ENCODE peak calls at places on chromosomes 5 and 9, in ten cellular contexts. E is body of pancreas, B is prostate gland, S is transverse colon, Z is esophagus squamous epithelium, R is uterus, Q is breast epithelium, U is heart left ventricle, Y is K562, L is HepG2. H is an unnamed sample.

GRCh38 chr5:511476-511875 is 12.8 kb downstream of the SLC9A3 start:
- DNase-seq in Y (no peak), L (no peak), Q (no peak), U (no peak), B (no peak), S (no peak), E (no peak), R (no peak), Z (no peak), H (no peak)

GRCh38 chr9:136587944-136588662 is 42.3 kb upstream of the NOTCH1 start:
- DNase-seq in L (no peak), S (no peak), Z (no peak), B (no peak), Y (peak; percentile 75), E (no peak), U (no peak), R (no peak), Q (no peak), H (no peak)

GRCh38 chr5:52798952-52799351 is 11.2 kb downstream of the ITGA1 start:
- DNase-seq in R (no peak), S (no peak), U (no peak), E (no peak), L (no peak), Y (no peak), Z (no peak), Q (no peak), B (no peak), H (no peak)

GRCh38 chr5:77995793-77996409 is 219.8 kb upstream of the TBCA start:
- DNase-seq in U (no peak), Q (no peak), E (no peak), Z (no peak), Y (no peak), B (no peak), L (no peak), R (peak; percentile 28), S (no peak), H (no peak)

GRCh38 chr5:56366986-56367385 is 133.9 kb upstream of the ANKRD55 start:
- DNase-seq in Y (no peak), Z (no peak), L (no peak), B (no peak), S (no peak), E (no peak), R (no peak), U (no peak), Q (no peak), H (no peak)

GRCh38 chr9:18684608-18685317 is 210.8 kb downstream of the ADAMTSL1 start:
- DNase-seq in Z (no peak), L (no peak), B (no peak), Y (no peak), Q (no peak), R (no peak), U (no peak), E (no peak), S (no peak), H (no peak)

GRCh38 chr5:142661143-142661542 is 24.7 kb downstream of the FGF1 start:
- DNase-seq in S (no peak), Q (no peak), Z (no peak), U (no peak), R (no peak), L (no peak), E (no peak), Y (no peak), B (no peak), H (no peak)

GRCh38 chr9:114894801-114895433 is 35.5 kb downstream of the TNFSF8 start:
- DNase-seq in L (peak; percentile 23), S (no peak), B (no peak), U (no peak), Y (no peak), Z (no peak), E (no peak), Q (no peak), R (no peak), H (no peak)

DNA sequence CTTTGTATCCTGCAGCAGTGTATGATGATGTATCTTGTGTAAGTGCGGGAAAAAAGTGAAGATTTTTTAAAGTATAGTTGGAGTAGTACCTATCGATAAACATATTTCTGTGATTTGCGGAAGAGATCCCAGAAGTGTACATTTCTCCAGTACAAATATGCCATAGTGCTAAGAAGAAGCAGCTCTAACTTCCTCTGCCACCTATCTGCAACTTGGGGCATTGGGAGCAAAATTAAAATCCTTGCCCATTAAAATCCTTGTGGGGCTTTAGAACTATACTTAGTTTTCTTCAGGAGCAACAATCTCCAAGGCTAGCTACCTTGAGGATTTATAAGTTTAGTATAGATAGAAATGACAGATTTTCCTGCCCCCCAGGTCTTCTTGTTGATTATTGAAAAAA is 123.7 kb downstream of the VCAN start:
- DNase-seq in L (no peak), E (no peak), S (no peak), U (no peak), Z (no peak), Q (no peak), R (no peak), Y (no peak), B (no peak), H (no peak)
- TF ChIP-seq CTCF in L (no peak), E (no peak), S (no peak), U (no peak), Z (no peak), Q (no peak), R (no peak), Y (no peak), B (no peak), H (no peak)

DNA sequence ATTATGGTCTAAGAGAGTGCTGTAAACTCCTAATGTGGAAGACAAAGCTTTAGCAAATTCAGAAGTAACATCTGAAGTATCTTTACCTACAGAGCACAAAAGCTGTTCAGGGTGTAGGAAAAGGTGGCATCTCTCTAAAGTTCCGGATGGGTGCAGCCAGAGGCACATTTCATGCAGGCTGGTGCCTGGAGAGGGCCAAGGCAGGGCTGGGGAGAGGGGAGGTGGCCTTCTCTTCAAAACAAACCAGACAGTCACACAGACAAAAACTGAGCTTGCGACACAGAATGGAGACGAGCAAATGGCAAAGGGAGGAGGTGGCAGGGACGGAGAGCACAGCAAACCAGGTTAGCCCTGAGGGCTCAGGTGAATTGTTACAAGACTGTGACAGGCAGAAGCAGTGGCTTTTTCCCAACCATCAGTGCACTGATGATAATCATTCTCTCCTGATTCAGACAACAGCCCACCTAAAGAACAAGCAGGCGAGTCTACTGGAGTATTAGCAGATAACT is 121.5 kb upstream of the PCA3 start:
- DNase-seq in L (no peak), U (no peak), B (no peak), Z (no peak), R (no peak), Y (no peak), Q (no peak), S (no peak), E (no peak), H (no peak)
- H3K4me1 ChIP-seq in L (no peaks in the 10 kb centered on the region), U (no peaks in the 10 kb centered on the region), B (no peaks in the 10 kb centered on the region), Z (no peaks in the 10 kb centered on the region), R (no peaks in the 10 kb centered on the region), Y (no peaks in the 10 kb centered on the region), Q (no peaks in the 10 kb centered on the region), S (peaks cover 22% of the 10 kb centered on the region), E (no peaks in the 10 kb centered on the region), H (no peaks in the 10 kb centered on the region)

GRCh38 chr5:132733499-132734148 is 3.7 kb downstream of the KIF3A start:
- DNase-seq in L (no peak), E (no peak), Z (no peak), R (no peak), Q (no peak), B (no peak), U (no peak), S (no peak), Y (no peak), H (no peak)

GRCh38 chr5:132739232-132739631 is 1.9 kb upstream of the KIF3A start:
- DNase-seq in Q (no peak), S (no peak), Y (peak; percentile 18), L (no peak), B (no peak), U (no peak), R (no peak), E (no peak), Z (no peak), H (no peak)

GRCh38 chr5:132734687-132735086 is 2.7 kb downstream of the KIF3A start:
- DNase-seq in S (no peak), E (no peak), L (no peak), B (no peak), Z (no peak), Y (no peak), Q (no peak), R (no peak), U (no peak), H (no peak)

GRCh38 chr5:132737982-132738770 is 830 bp upstream of the KIF3A start:
- DNase-seq in E (peak; percentile 19), Y (no peak), Z (no peak), B (no peak), Q (no peak), S (no peak), L (no peak), R (no peak), U (no peak), H (no peak)

DNA sequence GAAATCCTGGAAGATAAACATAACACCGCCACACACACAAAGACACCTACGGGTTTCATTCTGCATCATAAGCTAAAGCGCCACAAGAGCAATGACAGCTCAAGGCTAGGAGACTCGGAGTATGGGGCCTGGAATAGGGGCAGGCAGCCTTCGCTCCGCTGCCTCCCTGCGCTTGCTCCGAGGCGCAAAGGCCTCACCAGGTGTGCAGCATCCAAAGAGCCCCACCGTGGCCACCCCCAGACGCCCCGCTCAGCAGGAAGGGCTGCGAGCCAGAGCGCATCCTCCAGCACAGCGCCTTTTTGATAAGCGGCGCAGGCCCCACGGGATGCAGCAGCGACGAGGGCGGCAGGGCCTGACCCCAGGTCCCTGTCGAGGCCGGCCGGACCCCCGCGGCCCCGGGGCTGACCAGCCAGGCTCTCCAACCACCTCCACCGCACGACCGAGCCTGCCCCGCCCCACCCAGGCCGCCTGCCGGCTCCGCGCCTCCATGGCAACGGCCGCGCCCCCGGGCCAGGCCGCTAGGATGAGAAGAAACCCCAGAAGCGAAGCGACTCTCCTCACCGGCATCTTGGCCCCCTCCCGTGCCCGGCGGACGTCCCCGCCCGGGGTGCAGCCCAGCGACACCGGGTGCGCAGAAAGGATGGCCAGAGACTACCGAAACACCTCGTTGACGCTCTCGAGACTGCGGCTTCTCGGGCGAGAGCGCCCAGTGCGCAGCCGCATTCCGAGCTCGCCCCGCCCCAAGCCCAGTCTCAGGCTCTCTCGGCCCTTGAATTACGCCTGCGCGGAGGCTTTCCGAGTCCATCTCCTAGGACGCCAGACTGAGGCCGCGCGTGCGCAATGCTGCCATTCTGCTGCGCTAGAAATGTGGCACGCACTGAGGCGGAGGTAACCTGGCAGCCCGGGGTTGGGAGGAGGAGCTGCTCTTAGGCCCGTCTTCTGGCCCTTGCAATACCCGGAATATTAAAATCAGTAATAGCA is at the start of gene KIF3A:
- DNase-seq in R (peak; percentile 95), Q (peak; percentile 88), Y (peak; percentile 99), B (peak; percentile 90), U (peak; percentile 98), S (peak; percentile 98), L (peak; percentile 95), E (peak; percentile 99), Z (peak; percentile 70), H (peak; percentile 93)
- TF ChIP-seq POLR2A in R (peak; percentile 45), Q (no peak), Y (peak; percentile 52), B (peak; percentile 31), U (peak; percentile 63), S (peak; percentile 38), L (peak; percentile 55), E (no peak), Z (no peak), H (no peak)

GRCh38 chr9:105632807-105633206 is 29.4 kb upstream of the TAL2 start:
- DNase-seq in L (no peak), Q (no peak), U (no peak), Z (no peak), S (no peak), B (no peak), Y (no peak), E (no peak), R (no peak), H (no peak)

GRCh38 chr9:105637787-105638395 is 24.4 kb upstream of the TAL2 start:
- DNase-seq in B (no peak), Z (no peak), U (no peak), S (no peak), R (no peak), Y (peak; percentile 37), L (no peak), E (no peak), Q (no peak), H (no peak)

GRCh38 chr9:105636331-105636730 is 25.9 kb upstream of the TAL2 start:
- DNase-seq in Y (no peak), Q (no peak), B (no peak), L (no peak), R (no peak), S (no peak), E (no peak), U (no peak), Z (no peak), H (no peak)

DNA sequence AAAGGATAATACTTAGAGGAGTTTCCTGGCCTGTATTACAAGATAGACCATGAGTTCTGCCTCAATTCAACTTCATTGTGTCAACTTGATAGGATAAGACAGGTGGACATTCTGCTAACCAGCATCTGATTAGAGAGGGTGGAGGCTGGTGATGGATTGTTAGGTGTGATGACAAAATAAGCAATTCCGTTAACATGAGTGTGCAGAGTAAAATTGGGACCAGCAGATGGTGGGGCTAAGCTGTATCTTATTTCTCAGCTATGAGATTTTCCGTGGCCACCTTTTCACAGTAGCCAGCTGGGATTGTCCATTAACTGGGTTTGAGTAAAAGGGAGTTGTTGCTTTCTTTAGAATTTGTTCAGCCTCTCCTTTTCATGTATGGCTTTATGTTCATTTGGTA is 28.9 kb upstream of the TAL2 start:
- DNase-seq in Y (no peak), R (no peak), S (no peak), B (no peak), E (no peak), Q (no peak), Z (no peak), U (no peak), L (no peak), H (no peak)
- TF ChIP-seq CTCF in Y (no peak), R (no peak), S (no peak), B (no peak), E (no peak), Q (no peak), Z (no peak), U (no peak), L (no peak), H (no peak)

H was measured in gastrocnemius medialis.